ENCODE peak calls at places on chromosomes 16 and 17, in five cellular contexts. O is hepatocyte, M is HL-60, Z is AG09319, D is left cardiac atrium. J is an unnamed sample.

GRCh38 chr17:75785770-75786538 is 1.3 kb downstream of the UNK start:
- DNase-seq in O (no peak), M (no peak), Z (no peak), D (no peak), J (no peak)

GRCh38 chr17:80568246-80568645 is 23.6 kb downstream of the RPTOR start:
- DNase-seq in O (no peak), M (no peak), Z (no peak), D (no peak), J (no peak)

GRCh38 chr17:66840061-66840460 is 5.1 kb downstream of the CACNG5 start:
- DNase-seq in O (no peak), M (no peak), Z (no peak), D (no peak), J (no peak)

GRCh38 chr16:53111078-53111776 is 56.4 kb downstream of the CHD9 start:
- DNase-seq in O (no peak), M (no peak), Z (no peak), D (no peak), J (no peak)

GRCh38 chr17:68600881-68601564 is at the start of gene FAM20A:
- DNase-seq in O (peak; percentile 79), M (no peak), Z (no peak), D (peak; percentile 65), J (no peak)

GRCh38 chr16:75820672-75821071 is 94.4 kb upstream of the CPHXL start:
- DNase-seq in O (peak; percentile 10), M (no peak), Z (no peak), D (no peak), J (no peak)

GRCh38 chr16:52621651-52622050 is 74.7 kb upstream of the TOX3 start:
- DNase-seq in O (no peak), M (no peak), Z (no peak), D (no peak), J (no peak)

GRCh38 chr17:79981090-79981489 is 54.6 kb downstream of the TBC1D16 start:
- DNase-seq in O (no peak), M (no peak), Z (no peak), D (no peak), J (no peak)

GRCh38 chr16:14676633-14677032 is 17.5 kb downstream of the PLA2G10 start:
- DNase-seq in O (no peak), M (no peak), Z (no peak), D (no peak), J (no peak)

GRCh38 chr17:66150708-66151107 is 41.2 kb downstream of the CEP112 start:
- DNase-seq in O (no peak), M (no peak), Z (no peak), D (no peak), J (no peak)

GRCh38 chr17:40344321-40345160 is 20.0 kb downstream of the GJD3 start:
- DNase-seq in O (no peak), M (no peak), Z (no peak), D (no peak), J (no peak)

GRCh38 chr16:24844101-24845030 is 1.4 kb upstream of the SLC5A11 start:
- DNase-seq in O (peak; percentile 83), M (no peak), Z (no peak), D (no peak), J (no peak)

GRCh38 chr17:76734080-76734840 is 2.9 kb downstream of the SRSF2 start:
- DNase-seq in O (no peak), M (no peak), Z (no peak), D (no peak), J (peak; percentile 50)

GRCh38 chr17:77501101-77501566 is 360.4 kb downstream of the SEC14L1 start:
- DNase-seq in O (peak; percentile 35), M (no peak), Z (no peak), D (no peak), J (no peak)

GRCh38 chr16:27154573-27155521 is 48.5 kb upstream of the KDM8 start:
- DNase-seq in O (peak; percentile 58), M (no peak), Z (no peak), D (peak; percentile 55), J (no peak)

GRCh38 chr16:23859713-23860269 is 24.0 kb downstream of the PRKCB start:
- DNase-seq in O (no peak), M (no peak), Z (no peak), D (no peak), J (no peak)

GRCh38 chr17:79517812-79518211 is 93.0 kb downstream of the RBFOX3 start:
- DNase-seq in O (no peak), M (no peak), Z (no peak), D (no peak), J (no peak)

GRCh38 chr16:76653390-76654026 is 376.3 kb downstream of the CNTNAP4 start:
- DNase-seq in O (peak; percentile 85), M (peak; percentile 11), Z (no peak), D (no peak), J (no peak)

GRCh38 chr17:72158895-72159885 is 38.4 kb downstream of the SOX9 start:
- DNase-seq in O (no peak), M (no peak), Z (no peak), D (no peak), J (no peak)

GRCh38 chr17:54948380-54948779 is 20.1 kb downstream of the COX11 start:
- DNase-seq in O (no peak), M (no peak), Z (no peak), D (no peak), J (no peak)

GRCh38 chr17:6969323-6969726 is 26.5 kb upstream of the ALOX12 start:
- DNase-seq in O (no peak), M (no peak), Z (no peak), D (no peak), J (no peak)

GRCh38 chr17:69358688-69359596 is 32.0 kb upstream of the ABCA5 start:
- DNase-seq in O (peak; percentile 34), M (no peak), Z (no peak), D (no peak), J (no peak)

J was measured in SIG-M5.